ENCODE peak calls at places on chromosomes 12 and 14, in eight cellular contexts. T, P, R, W, I, Y, N and L are unnamed samples.

GRCh38 chr12:76284816-76285750 is 63.1 kb downstream of the BBS10 start:
- DNase-seq in T (peak), P (no peak), R (no peak), W (peak), I (no peak), Y (no peak), N (no peak), L (peak)

GRCh38 chr12:101697930-101698781 is 716 bp downstream of the CHPT1 start:
- DNase-seq in T (peak), P (no peak), R (peak), W (peak), I (peak), Y (no peak), N (peak), L (peak)

GRCh38 chr12:130576286-130576933 is 139.7 kb downstream of the RIMBP2 start:
- DNase-seq in T (no peak), P (no peak), R (no peak), W (no peak), I (peak), Y (no peak), N (no peak), L (no peak)

GRCh38 chr14:34715108-34715863 is 893 bp upstream of the CFL2 start:
- DNase-seq in T (peak), P (no peak), R (no peak), W (no peak), I (no peak), Y (no peak), N (no peak), L (no peak)

GRCh38 chr14:47917344-47917954 is 242.0 kb upstream of the MDGA2 start:
- DNase-seq in T (peak), P (no peak), R (no peak), W (no peak), I (peak), Y (no peak), N (peak), L (no peak)

GRCh38 chr12:97977870-97978269 is 515.3 kb downstream of the RMST start:
- DNase-seq in T (no peak), P (no peak), R (no peak), W (no peak), I (no peak), Y (no peak), N (no peak), L (no peak)

GRCh38 chr14:92316937-92317336 is 6.0 kb upstream of the SLC24A4 start:
- DNase-seq in T (no peak), P (no peak), R (no peak), W (no peak), I (no peak), Y (no peak), N (no peak), L (no peak)

GRCh38 chr14:94113908-94114588 is 3.5 kb downstream of the IFI27 start:
- DNase-seq in T (peak), P (no peak), R (no peak), W (no peak), I (no peak), Y (no peak), N (no peak), L (no peak)

GRCh38 chr12:126347421-126347820 is 1282.2 kb downstream of the AACS start:
- DNase-seq in T (no peak), P (no peak), R (no peak), W (no peak), I (peak), Y (no peak), N (no peak), L (no peak)

GRCh38 chr12:8687846-8688601 is 9.8 kb upstream of the RIMKLB start:
- DNase-seq in T (peak), P (peak), R (no peak), W (no peak), I (peak), Y (peak), N (peak), L (peak)

GRCh38 chr14:75905505-75905904 is 76.3 kb downstream of the TGFB3 start:
- DNase-seq in T (peak), P (no peak), R (peak), W (peak), I (no peak), Y (no peak), N (peak), L (no peak)

GRCh38 chr12:52082988-52083637 is 3.6 kb downstream of the SMIM41 start:
- DNase-seq in T (peak), P (no peak), R (peak), W (peak), I (peak), Y (no peak), N (no peak), L (peak)

GRCh38 chr12:12696562-12697383 is 790 bp upstream of the GPR19 start:
- DNase-seq in T (peak), P (peak), R (peak), W (peak), I (peak), Y (peak), N (peak), L (peak)

GRCh38 chr12:67096533-67097318 is 172.4 kb upstream of the CAND1 start:
- DNase-seq in T (no peak), P (peak), R (no peak), W (no peak), I (no peak), Y (no peak), N (no peak), L (no peak)

GRCh38 chr14:55180434-55180833 is 11.0 kb downstream of the DLGAP5 start:
- DNase-seq in T (peak), P (peak), R (no peak), W (no peak), I (no peak), Y (no peak), N (no peak), L (no peak)

GRCh38 chr12:76450690-76451089 is 102.5 kb upstream of the BBS10 start:
- DNase-seq in T (peak), P (peak), R (no peak), W (no peak), I (no peak), Y (no peak), N (no peak), L (peak)

GRCh38 chr14:99604766-99605298 is 825 bp upstream of the CCDC85C start:
- DNase-seq in T (no peak), P (no peak), R (peak), W (no peak), I (peak), Y (no peak), N (peak), L (no peak)

GRCh38 chr14:53055003-53055402 is 98.1 kb downstream of the DDHD1 start:
- DNase-seq in T (peak), P (peak), R (no peak), W (no peak), I (no peak), Y (no peak), N (no peak), L (peak)

GRCh38 chr12:29396774-29397173 is 15.8 kb upstream of the ERGIC2 start:
- DNase-seq in T (no peak), P (no peak), R (no peak), W (no peak), I (no peak), Y (no peak), N (no peak), L (no peak)

GRCh38 chr14:42140831-42141279 is 534.2 kb downstream of the LRFN5 start:
- DNase-seq in T (peak), P (peak), R (no peak), W (no peak), I (no peak), Y (peak), N (no peak), L (no peak)

GRCh38 chr12:106429043-106429552 is 71.5 kb downstream of the POLR3B start:
- DNase-seq in T (no peak), P (no peak), R (no peak), W (no peak), I (no peak), Y (no peak), N (no peak), L (no peak)

GRCh38 chr12:107468976-107469375 is 216.6 kb upstream of the PWP1 start:
- DNase-seq in T (no peak), P (no peak), R (no peak), W (no peak), I (no peak), Y (no peak), N (no peak), L (peak)

GRCh38 chr12:753401-754237 is 1.2 kb downstream of the WNK1 start:
- DNase-seq in T (peak), P (no peak), R (peak), W (peak), I (peak), Y (no peak), N (peak), L (peak)

GRCh38 chr12:41014643-41015020 is 173.5 kb upstream of the PDZRN4 start:
- DNase-seq in T (no peak), P (no peak), R (no peak), W (no peak), I (no peak), Y (no peak), N (no peak), L (peak)

GRCh38 chr12:95551305-95551704 is at the start of gene USP44:
- DNase-seq in T (no peak), P (no peak), R (no peak), W (no peak), I (no peak), Y (no peak), N (no peak), L (no peak)
- H3K4me3 ChIP-seq in T (no peak), P (no peak), R (no peak), W (no peak), I (no peak), Y (no peak), N (no peak), L (no peak)

GRCh38 chr12:4910502-4911315 is 1.0 kb downstream of the KCNA1 start:
- DNase-seq in T (peak), P (no peak), R (no peak), W (no peak), I (no peak), Y (no peak), N (no peak), L (no peak)
- H3K4me3 ChIP-seq in T (no peak), P (peak), R (peak), W (no peak), I (no peak), Y (peak), N (peak), L (no peak)

GRCh38 chr14:101817511-101818001 is 56.0 kb downstream of the PPP2R5C start:
- DNase-seq in T (no peak), P (no peak), R (no peak), W (no peak), I (no peak), Y (no peak), N (no peak), L (no peak)
- H3K4me3 ChIP-seq in T (no peak), P (no peak), R (no peak), W (no peak), I (no peak), Y (no peak), N (no peak), L (no peak)

DNA sequence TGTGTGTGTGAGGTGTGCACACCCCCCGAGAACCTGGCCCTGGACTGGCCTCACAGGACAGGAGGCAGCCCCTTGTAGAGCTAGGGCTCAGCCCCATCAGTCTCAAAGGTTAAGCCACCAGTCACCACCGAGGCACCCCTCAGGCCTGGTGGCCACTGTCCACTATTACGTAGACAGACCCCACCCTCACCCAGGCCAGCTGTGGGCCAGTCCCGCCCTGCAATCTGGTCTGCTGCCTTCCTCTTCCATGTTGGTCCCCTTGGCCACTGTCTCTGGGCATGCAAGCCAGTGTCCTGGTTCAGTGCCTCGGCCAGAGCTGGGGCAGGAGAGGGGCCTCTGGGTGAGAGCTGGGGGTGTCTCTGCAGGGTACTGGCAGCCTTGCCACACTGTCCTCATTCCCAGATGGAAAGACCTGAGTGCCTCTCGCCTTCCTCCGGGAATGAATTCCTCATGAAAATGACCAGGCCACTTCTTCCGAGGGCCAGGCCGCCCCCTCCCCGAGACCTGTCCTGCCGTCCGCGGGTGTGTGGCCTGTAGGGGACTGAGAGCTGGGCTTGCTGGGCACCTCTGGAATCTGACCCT is 897 bp upstream of the TEX22 start:
- DNase-seq in T (no peak), P (no peak), R (peak), W (no peak), I (peak), Y (no peak), N (peak), L (no peak)
- H3K4me3 ChIP-seq in T (no peak), P (peak), R (peak), W (no peak), I (no peak), Y (no peak), N (peak), L (peak)

GRCh38 chr12:64669270-64669842 is 59.1 kb downstream of the RASSF3 start:
- DNase-seq in T (no peak), P (no peak), R (peak), W (peak), I (no peak), Y (no peak), N (peak), L (no peak)
- H3K4me3 ChIP-seq in T (no peak), P (no peak), R (no peak), W (no peak), I (no peak), Y (no peak), N (peak), L (no peak)

DNA sequence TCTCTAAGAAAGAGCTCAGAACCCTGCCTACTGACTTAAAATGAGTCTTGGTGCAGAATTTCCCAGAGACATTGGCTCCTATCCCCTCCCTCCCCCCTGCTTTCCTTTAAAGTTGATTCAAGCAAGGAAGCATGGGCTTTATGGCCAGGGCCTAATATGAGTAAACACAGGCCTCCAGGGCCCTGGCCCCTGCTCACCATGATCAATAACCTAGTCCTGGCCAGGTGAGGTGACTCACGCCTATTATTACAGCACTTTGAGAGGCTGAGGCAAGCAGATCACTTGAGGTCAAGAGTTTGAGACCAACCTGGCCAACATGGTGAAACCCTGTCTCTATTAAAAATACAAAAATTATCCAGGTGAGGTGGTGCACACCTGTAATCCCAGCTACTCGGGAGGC is 165.1 kb upstream of the TMCC3 start:
- DNase-seq in T (no peak), P (no peak), R (no peak), W (no peak), I (no peak), Y (no peak), N (no peak), L (no peak)
- H3K4me3 ChIP-seq in T (no peak), P (no peak), R (no peak), W (no peak), I (no peak), Y (no peak), N (no peak), L (no peak)

GRCh38 chr12:119594772-119595445 is 1.3 kb downstream of the TMEM233 start:
- DNase-seq in T (no peak), P (peak), R (peak), W (peak), I (no peak), Y (no peak), N (no peak), L (no peak)

GRCh38 chr12:119592232-119592631 is 1.3 kb upstream of the TMEM233 start:
- DNase-seq in T (no peak), P (peak), R (no peak), W (no peak), I (no peak), Y (no peak), N (no peak), L (no peak)

GRCh38 chr12:119593578-119594398 is at the start of gene TMEM233:
- DNase-seq in T (no peak), P (no peak), R (peak), W (no peak), I (peak), Y (no peak), N (no peak), L (no peak)

GRCh38 chr12:119598159-119598558 is 4.6 kb downstream of the TMEM233 start:
- DNase-seq in T (no peak), P (no peak), R (no peak), W (no peak), I (no peak), Y (no peak), N (no peak), L (no peak)

GRCh38 chr12:119594399-119594730 is 791 bp downstream of the TMEM233 start:
- DNase-seq in T (no peak), P (no peak), R (no peak), W (no peak), I (no peak), Y (no peak), N (no peak), L (no peak)
- H3K4me3 ChIP-seq in T (no peak), P (peak), R (peak), W (peak), I (no peak), Y (no peak), N (peak), L (no peak)

DNA sequence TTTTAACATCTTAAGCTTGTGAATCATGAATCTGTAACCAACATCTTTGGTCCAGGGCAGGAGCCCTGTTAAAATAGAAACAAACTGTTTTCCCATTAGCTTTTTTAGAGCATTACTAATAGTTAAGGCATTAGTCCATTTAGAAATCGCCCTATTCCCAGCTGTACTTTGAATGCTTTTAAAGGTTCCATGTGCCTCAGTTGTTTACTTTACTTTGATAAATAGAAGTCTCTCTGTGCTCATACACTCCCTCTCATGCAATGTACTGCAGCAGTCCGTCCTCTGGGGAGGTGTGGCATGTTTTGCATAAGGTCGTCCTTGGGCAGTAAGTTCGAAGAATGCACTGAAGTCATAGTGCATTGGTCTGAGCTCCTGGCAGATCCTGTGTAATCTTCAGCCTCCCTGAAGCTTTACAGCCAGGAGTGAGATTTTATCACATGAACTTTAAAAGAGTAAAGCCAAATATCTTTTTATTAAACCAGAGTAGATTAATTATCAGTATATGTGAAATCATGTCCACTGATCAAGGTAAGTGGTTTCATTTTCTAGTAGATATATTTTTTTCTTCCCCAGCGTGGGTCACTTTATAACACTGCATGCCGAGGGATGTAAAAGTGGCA is 134.7 kb downstream of the FGD4 start:
- DNase-seq in T (peak), P (peak), R (no peak), W (peak), I (peak), Y (peak), N (peak), L (peak)
- H3K4me3 ChIP-seq in T (peak), P (peak), R (peak), W (peak), I (no peak), Y (peak), N (peak), L (peak)

GRCh38 chr12:108515916-108516315 is 839 bp downstream of the FICD start:
- DNase-seq in T (no peak), P (no peak), R (no peak), W (no peak), I (no peak), Y (no peak), N (no peak), L (no peak)
- H3K4me3 ChIP-seq in T (peak), P (peak), R (peak), W (peak), I (peak), Y (peak), N (peak), L (peak)